ENCODE peak calls at places on chromosomes 2 and 18, in ten cellular contexts. K, O, P, R, B, Y, S, H, U and F are unnamed samples. For H3K9me3, the result is how much of the 10 kb centered on the place peaks cover.

GRCh38 chr2:187519419-187520120 is 34.7 kb downstream of the TFPI start:
- DNase-seq in P (no peak), H (no peak), U (no peak), O (no peak), R (peak), B (peak), S (no peak), Y (no peak), K (peak), F (no peak)

GRCh38 chr2:25851740-25852503 is 26.4 kb downstream of the ASXL2 start:
- DNase-seq in R (no peak), S (no peak), Y (no peak), U (peak), O (no peak), H (peak), B (no peak), K (peak), P (peak), F (no peak)

GRCh38 chr2:220556658-220557057 is 929.2 kb downstream of the SLC4A3 start:
- DNase-seq in U (no peak), K (no peak), P (no peak), H (peak), S (no peak), R (no peak), O (no peak), B (no peak), Y (no peak), F (no peak)

GRCh38 chr2:113754989-113755689 is 1.3 kb downstream of the SLC35F5 start:
- DNase-seq in R (no peak), U (peak), K (no peak), H (peak), B (no peak), Y (no peak), O (no peak), P (peak), S (no peak), F (no peak)

GRCh38 chr2:18047896-18048657 is 169.6 kb downstream of the KCNS3 start:
- DNase-seq in R (no peak), O (peak), Y (no peak), P (peak), B (no peak), U (peak), S (peak), H (peak), K (no peak), F (no peak)

GRCh38 chr2:65345626-65346025 is 86.8 kb downstream of the SPRED2 start:
- DNase-seq in S (no peak), P (no peak), Y (no peak), O (no peak), K (no peak), B (no peak), R (no peak), H (no peak), U (no peak), F (no peak)

GRCh38 chr18:73901589-73901988 is 246.0 kb downstream of the FBXO15 start:
- DNase-seq in P (no peak), K (no peak), O (no peak), H (no peak), B (no peak), Y (no peak), R (no peak), S (no peak), U (no peak), F (no peak)

GRCh38 chr18:76131738-76132137 is 363.3 kb downstream of the ZNF516 start:
- DNase-seq in H (no peak), B (no peak), O (no peak), U (no peak), R (no peak), K (no peak), S (no peak), Y (no peak), P (no peak), F (no peak)

GRCh38 chr2:28764909-28765308 is 13.3 kb downstream of the PPP1CB start:
- DNase-seq in R (no peak), P (no peak), K (no peak), H (no peak), Y (no peak), S (no peak), U (no peak), O (no peak), B (no peak), F (no peak)

GRCh38 chr2:53253244-53253643 is 514.4 kb upstream of the CHAC2 start:
- DNase-seq in R (no peak), K (no peak), B (no peak), O (no peak), Y (no peak), H (no peak), U (no peak), S (no peak), P (no peak), F (no peak)

GRCh38 chr2:195118276-195118675 is 538.8 kb upstream of the SLC39A10 start:
- DNase-seq in B (no peak), S (no peak), U (no peak), Y (no peak), H (no peak), P (no peak), O (no peak), K (no peak), R (no peak), F (no peak)

GRCh38 chr2:74003494-74004211 is 18.9 kb downstream of the TET3 start:
- DNase-seq in U (peak), H (peak), Y (peak), R (peak), B (no peak), K (peak), S (no peak), P (no peak), O (peak), F (peak)

GRCh38 chr18:51017140-51017874 is 12.7 kb upstream of the SMAD4 start:
- DNase-seq in R (peak), K (peak), H (no peak), S (no peak), P (no peak), O (no peak), B (no peak), U (no peak), Y (no peak), F (peak)

GRCh38 chr2:11514081-11514730 is 19.6 kb upstream of the GREB1 start:
- DNase-seq in P (no peak), S (no peak), O (no peak), H (no peak), U (no peak), B (no peak), R (no peak), K (no peak), Y (no peak), F (no peak)

GRCh38 chr18:50114448-50114847 is 80.5 kb downstream of the MYO5B start:
- DNase-seq in P (no peak), S (no peak), U (no peak), K (no peak), O (no peak), R (no peak), H (no peak), B (no peak), Y (no peak), F (no peak)

GRCh38 chr18:47397671-47398319 is 146.3 kb upstream of the SKOR2 start:
- DNase-seq in Y (no peak), U (peak), O (no peak), P (peak), B (no peak), R (peak), S (no peak), K (peak), H (no peak), F (no peak)

GRCh38 chr2:121028577-121028976 is 256.4 kb downstream of the TFCP2L1 start:
- DNase-seq in O (no peak), R (no peak), S (no peak), U (no peak), P (no peak), B (no peak), H (no peak), Y (no peak), K (no peak), F (no peak)

GRCh38 chr2:108324531-108325256 is 36.0 kb downstream of the SULT1C2 start:
- DNase-seq in S (no peak), K (no peak), U (no peak), Y (no peak), R (no peak), P (peak), H (peak), B (no peak), O (no peak), F (no peak)

GRCh38 chr18:72675394-72675793 is 131.3 kb upstream of the CBLN2 start:
- DNase-seq in U (peak), R (peak), H (no peak), O (no peak), Y (no peak), K (peak), B (no peak), P (no peak), S (no peak), F (no peak)

GRCh38 chr2:232843860-232844259 is 26.2 kb upstream of the SNORC start:
- DNase-seq in P (no peak), R (no peak), B (no peak), H (no peak), Y (no peak), O (no peak), K (no peak), S (no peak), U (no peak), F (no peak)

GRCh38 chr2:192126912-192127311 is 67.8 kb downstream of the TMEFF2 start:
- DNase-seq in K (no peak), Y (no peak), O (no peak), R (no peak), U (no peak), S (no peak), H (no peak), P (no peak), B (no peak), F (no peak)

GRCh38 chr2:44979581-44979980 is 29.7 kb downstream of the SIX2 start:
- DNase-seq in H (no peak), Y (no peak), P (no peak), O (no peak), K (no peak), U (no peak), B (no peak), S (no peak), R (no peak), F (no peak)

GRCh38 chr18:2916184-2916583 is 69.4 kb downstream of the EMILIN2 start:
- DNase-seq in U (no peak), H (no peak), R (peak), O (no peak), K (no peak), P (no peak), B (no peak), Y (no peak), S (no peak), F (no peak)

GRCh38 chr18:45765740-45766139 is 41.8 kb downstream of the SLC14A1 start:
- DNase-seq in U (no peak), S (no peak), B (no peak), O (no peak), Y (no peak), P (no peak), H (no peak), R (no peak), K (no peak), F (no peak)

DNA sequence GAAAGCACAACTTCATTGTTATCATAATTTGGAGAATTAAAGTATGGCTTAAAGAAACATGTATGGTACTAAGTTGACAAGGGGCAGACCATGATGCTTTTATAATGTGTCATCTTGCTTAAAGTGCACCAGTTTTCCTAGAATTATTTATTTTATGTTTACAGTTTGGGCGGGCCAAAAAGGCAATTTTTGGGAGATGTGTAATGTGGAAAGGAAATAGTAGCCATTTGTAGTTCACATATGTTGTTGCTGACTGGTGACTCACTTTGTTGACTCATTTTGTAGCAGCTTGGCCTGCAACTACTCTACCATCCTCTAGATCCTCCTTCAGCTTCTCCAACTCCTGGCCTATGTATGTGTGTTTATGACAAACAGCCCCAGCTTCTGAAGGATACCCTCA is 7.7 kb downstream of the ZSCAN30 start:
- DNase-seq in Y (no peak), U (no peak), B (no peak), R (no peak), H (peak), K (no peak), S (no peak), O (no peak), P (no peak), F (no peak)
- H3K9me3 ChIP-seq in Y (under half), U (under half), B (under half), R (under half), H (under half), K (under half), S (under half), O (under half), P (under half), F (under half)

DNA sequence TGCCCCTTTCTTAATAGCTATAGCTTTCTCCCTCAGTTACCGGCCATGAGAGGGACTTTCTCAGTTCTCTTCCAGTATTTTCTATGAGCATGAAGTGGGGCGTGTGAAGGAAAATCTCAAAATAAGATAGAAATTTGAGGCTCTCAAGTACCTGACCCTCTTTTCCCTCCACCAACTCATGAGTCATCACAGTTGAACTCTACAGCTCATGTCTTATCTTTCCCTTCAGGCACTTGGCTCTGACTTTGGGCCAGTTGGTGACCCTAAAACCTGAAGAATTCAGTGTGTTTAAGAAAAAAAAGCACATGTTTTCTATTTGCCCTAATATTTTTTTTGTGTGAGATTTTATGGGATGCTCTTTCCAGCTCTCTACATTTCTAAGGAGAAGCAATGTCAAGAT is 896.7 kb upstream of the ZEB2 start:
- DNase-seq in P (no peak), H (no peak), S (no peak), K (no peak), B (no peak), R (no peak), Y (no peak), U (no peak), O (no peak), F (no peak)
- H3K9me3 ChIP-seq in P (under half), H (under half), S (under half), K (under half), B (under half), R (under half), Y (under half), U (under half), O (under half), F (under half)

GRCh38 chr18:78655921-78656320 is 323.7 kb upstream of the SALL3 start:
- DNase-seq in S (no peak), O (no peak), R (no peak), K (no peak), P (no peak), Y (no peak), U (no peak), H (no peak), B (no peak), F (no peak)
- H3K9me3 ChIP-seq in S (under half), O (under half), R (under half), K (under half), P (under half), Y (under half), U (under half), H (under half), B (under half), F (under half)

DNA sequence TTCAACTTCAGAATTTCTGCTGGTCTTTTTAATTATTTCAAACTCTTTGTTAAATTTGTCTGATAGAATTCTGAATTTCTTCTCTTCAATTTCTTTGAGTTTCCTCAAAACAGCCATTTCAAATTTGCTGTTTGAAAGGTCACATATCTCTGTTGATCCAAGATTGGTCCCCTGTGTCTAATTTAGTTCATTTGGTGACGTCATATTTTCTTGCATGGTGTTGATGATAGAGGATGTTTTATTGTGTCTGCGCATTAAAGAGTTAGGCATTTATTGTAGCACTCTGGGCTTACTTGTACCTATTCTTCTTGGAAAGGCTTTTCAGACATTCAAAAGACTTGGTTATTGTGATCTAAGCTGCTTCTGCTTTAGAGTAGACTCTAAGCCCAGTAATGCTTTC is 698.4 kb upstream of the LRRTM1 start:
- DNase-seq in B (no peak), R (no peak), O (no peak), K (no peak), S (no peak), P (no peak), U (no peak), H (no peak), Y (no peak), F (no peak)
- H3K9me3 ChIP-seq in B (under half), R (under half), O (under half), K (under half), S (under half), P (under half), U (under half), H (under half), Y (under half), F (under half)

GRCh38 chr2:60906395-60906794 is 25.0 kb downstream of the REL start:
- DNase-seq in P (no peak), S (no peak), O (no peak), U (no peak), B (no peak), R (no peak), K (no peak), H (no peak), Y (no peak), F (no peak)

DNA sequence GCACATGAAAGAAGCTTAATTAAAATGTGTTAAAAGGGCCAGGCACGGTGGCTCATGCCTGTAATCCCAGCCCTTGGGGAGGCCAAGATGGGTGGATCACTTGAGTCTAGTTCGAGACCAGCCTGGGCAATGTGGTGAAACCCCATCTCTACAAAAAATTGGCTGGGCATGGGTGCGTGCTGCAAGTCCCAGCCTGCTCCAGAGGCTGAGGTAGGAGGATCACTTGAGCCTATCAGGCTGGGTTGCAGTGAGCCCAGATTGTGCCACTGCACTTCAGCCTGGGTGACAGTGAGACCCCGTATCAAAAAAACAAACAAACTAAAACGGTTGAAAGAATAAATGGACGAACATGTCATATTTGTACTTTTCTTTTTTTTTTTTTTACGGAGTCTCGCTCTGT is 26.0 kb downstream of the REL start:
- DNase-seq in H (no peak), K (no peak), O (no peak), Y (no peak), U (no peak), B (no peak), S (no peak), P (no peak), R (no peak), F (no peak)
- H3K9me3 ChIP-seq in H (under half), K (under half), O (under half), Y (under half), U (under half), B (under half), S (under half), P (under half), R (under half), F (under half)

GRCh38 chr18:44286049-44286448 is 394.6 kb upstream of the SETBP1 start:
- DNase-seq in Y (no peak), S (no peak), K (no peak), H (no peak), R (no peak), B (no peak), U (no peak), O (no peak), P (no peak), F (no peak)
- H3K9me3 ChIP-seq in Y (under half), S (under half), K (under half), H (under half), R (under half), B (under half), U (under half), O (under half), P (under half), F (under half)

GRCh38 chr2:634670-635395 is 42.4 kb downstream of the TMEM18 start:
- DNase-seq in K (no peak), P (peak), B (no peak), O (no peak), Y (no peak), U (peak), S (no peak), R (no peak), H (no peak), F (no peak)
- H3K9me3 ChIP-seq in K (under half), P (under half), B (under half), O (under half), Y (under half), U (under half), S (under half), R (under half), H (under half), F (under half)

DNA sequence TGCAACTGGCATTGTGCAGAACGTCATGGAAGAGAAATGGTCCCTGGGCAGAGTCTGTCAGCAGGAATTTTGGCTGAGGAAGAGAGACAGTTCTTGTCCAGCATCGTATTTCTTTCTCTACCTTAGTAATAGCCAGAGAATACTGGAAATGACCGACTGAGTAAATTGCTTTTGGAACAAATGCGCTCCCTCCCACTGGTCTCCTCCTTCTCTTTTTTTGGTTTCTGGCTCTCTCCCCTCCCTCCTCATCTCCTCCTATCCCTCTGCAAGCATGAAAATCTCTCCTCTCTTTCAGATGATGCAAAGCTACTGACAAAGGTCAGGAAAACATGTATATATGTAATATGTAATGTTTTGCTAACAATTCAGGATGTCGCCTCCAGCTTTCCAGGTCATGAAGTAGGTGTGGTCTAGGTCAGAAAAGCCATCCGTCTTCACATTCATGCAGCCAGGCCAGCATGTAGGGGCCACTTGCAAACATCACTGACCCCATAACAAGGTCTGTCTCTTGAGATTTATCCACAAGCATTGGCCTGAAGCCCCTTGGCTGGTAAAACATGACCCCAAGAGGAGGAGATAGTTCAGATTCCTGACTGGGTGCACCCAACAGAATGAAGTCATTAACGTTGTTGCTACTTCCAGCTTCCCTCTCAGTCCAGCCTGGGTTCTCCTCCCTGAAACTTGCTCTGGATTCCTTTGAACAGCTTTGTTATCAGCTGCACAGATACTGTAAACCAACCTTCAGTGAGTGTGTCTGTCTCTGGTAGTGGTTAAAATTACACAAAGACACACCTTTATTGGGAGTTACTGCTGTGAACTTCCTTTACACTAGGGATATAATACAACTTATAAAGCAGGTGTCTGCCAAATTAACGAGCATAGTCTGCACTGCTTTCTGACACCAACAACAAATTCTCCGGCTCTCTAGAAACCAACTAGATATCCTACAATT is 864.4 kb upstream of the KLHL29 start:
- DNase-seq in K (no peak), H (no peak), P (no peak), O (peak), U (no peak), B (no peak), S (no peak), R (no peak), Y (no peak), F (no peak)
- H3K9me3 ChIP-seq in K (under half), H (under half), P (under half), O (under half), U (under half), B (under half), S (under half), R (under half), Y (under half), F (under half)

GRCh38 chr2:39696072-39696471 is 30.4 kb downstream of the TMEM178A start:
- DNase-seq in S (peak), Y (no peak), P (peak), H (peak), K (no peak), B (no peak), O (no peak), R (no peak), U (peak), F (no peak)
- H3K9me3 ChIP-seq in S (under half), Y (under half), P (under half), H (under half), K (under half), B (under half), O (under half), R (under half), U (under half), F (under half)

GRCh38 chr18:79681484-79682387 is 2.1 kb downstream of the CTDP1 start:
- DNase-seq in H (no peak), O (no peak), S (no peak), U (no peak), K (no peak), Y (peak), B (no peak), R (no peak), P (no peak), F (no peak)
- H3K9me3 ChIP-seq in H (under half), O (under half), S (under half), U (under half), K (under half), Y (under half), B (under half), R (under half), P (under half), F (under half)